ENCODE peak calls at places on chromosome 22, in four cellular contexts. C is Peyer's patch, F is T47D, U is endothelial cell of umbilical vein. Q is an unnamed sample.
A peak's percentile ranks its signal among the peaks of the same experiment; 100 is the strongest.

GRCh38 chr22:26324150-26324549 is 104.9 kb upstream of the ASPHD2 start:
- DNase-seq in C (no peak), F (no peak), U (no peak), Q (no peak)

GRCh38 chr22:26289486-26290250 is 120.4 kb downstream of the SEZ6L start:
- DNase-seq in C (no peak), F (no peak), U (no peak), Q (no peak)

GRCh38 chr22:29245626-29246385 is 22.0 kb downstream of the RHBDD3 start:
- DNase-seq in C (peak; percentile 61), F (peak; percentile 71), U (peak; percentile 58), Q (peak; percentile 11)

GRCh38 chr22:43448048-43448447 is 36.2 kb downstream of the MPPED1 start:
- DNase-seq in C (no peak), F (no peak), U (no peak), Q (no peak)

GRCh38 chr22:37184380-37184755 is 3.7 kb downstream of the C1QTNF6 start:
- DNase-seq in C (no peak), F (no peak), U (no peak), Q (no peak)

GRCh38 chr22:26476705-26477340 is 6.8 kb downstream of the HPS4 start:
- DNase-seq in C (no peak), F (no peak), U (no peak), Q (no peak)

GRCh38 chr22:19179472-19180048 is 1.0 kb upstream of the SLC25A1 start:
- DNase-seq in C (peak; percentile 64), F (peak; percentile 82), U (peak; percentile 81), Q (peak; percentile 69)

GRCh38 chr22:25038771-25039170 is 86.3 kb downstream of the KIAA1671 start:
- DNase-seq in C (no peak), F (no peak), U (no peak), Q (no peak)

GRCh38 chr22:43060213-43060612 is 29.0 kb downstream of the TTLL1 start:
- DNase-seq in C (no peak), F (peak; percentile 34), U (peak; percentile 35), Q (no peak)

GRCh38 chr22:46674906-46675305 is 54.7 kb downstream of the GRAMD4 start:
- DNase-seq in C (no peak), F (no peak), U (no peak), Q (no peak)

GRCh38 chr22:46117206-46118199 is 32.8 kb upstream of the PPARA start:
- DNase-seq in C (no peak), F (no peak), U (no peak), Q (no peak)

GRCh38 chr22:48918585-48919186 is 909.0 kb downstream of the BRD1 start:
- DNase-seq in C (no peak), F (no peak), U (no peak), Q (no peak)

GRCh38 chr22:43183496-43184263 is 3.3 kb downstream of the TTLL12 start:
- DNase-seq in C (no peak), F (no peak), U (peak; percentile 72), Q (peak; percentile 39)

GRCh38 chr22:35070451-35071093 is 4.6 kb downstream of the ISX start:
- DNase-seq in C (no peak), F (no peak), U (no peak), Q (no peak)

GRCh38 chr22:37784829-37785495 is 22.8 kb upstream of the GCAT start:
- DNase-seq in C (no peak), F (peak; percentile 89), U (no peak), Q (no peak)

GRCh38 chr22:19942886-19943664 is 1.5 kb upstream of the TXNRD2 start:
- DNase-seq in C (no peak), F (peak; percentile 44), U (peak; percentile 72), Q (no peak)

GRCh38 chr22:26482171-26482570 is 1.4 kb downstream of the HPS4 start:
- DNase-seq in C (no peak), F (no peak), U (no peak), Q (no peak)

GRCh38 chr22:44120314-44120704 is 60.4 kb upstream of the PARVG start:
- DNase-seq in C (no peak), F (no peak), U (no peak), Q (no peak)

GRCh38 chr22:49234459-49234858 is 593.2 kb downstream of the BRD1 start:
- DNase-seq in C (no peak), F (no peak), U (no peak), Q (no peak)

Q was measured in pulmonary artery endothelial cell.